ENCODE peak calls at places on chromosomes 16 and 17, in six cellular contexts. L, P, V, D, O and B are unnamed samples.
A peak's percentile ranks its signal among the peaks of the same experiment; 100 is the strongest.

GRCh38 chr17:6700948-6701307 is 12.2 kb downstream of the SLC13A5 start:
- DNase-seq in O (no peak), L (no peak), P (no peak), V (no peak), D (no peak), B (no peak)

GRCh38 chr16:86216591-86216990 is 293.7 kb upstream of the FOXF1 start:
- DNase-seq in L (no peak), O (no peak), D (no peak), V (no peak), P (no peak), B (no peak)

GRCh38 chr16:10988164-10988803 is 43.9 kb downstream of the CLEC16A start:
- DNase-seq in V (no peak), D (no peak), P (peak; percentile 48), L (no peak), O (no peak), B (no peak)

GRCh38 chr16:78184554-78185183 is 85.2 kb downstream of the WWOX start:
- DNase-seq in O (no peak), P (no peak), L (peak; percentile 89), V (no peak), D (peak; percentile 71), B (peak; percentile 29)

GRCh38 chr17:17890773-17891759 is 54.3 kb upstream of the SREBF1 start:
- DNase-seq in O (peak; percentile 73), D (peak; percentile 69), L (peak; percentile 80), P (no peak), V (no peak), B (peak; percentile 39)

GRCh38 chr17:49378311-49378710 is 16.3 kb upstream of the ZNF652 start:
- DNase-seq in L (no peak), O (no peak), P (no peak), V (no peak), D (no peak), B (no peak)

GRCh38 chr17:17837380-17837821 is 615 bp upstream of the SREBF1 start:
- DNase-seq in V (no peak), P (no peak), D (peak; percentile 66), L (peak; percentile 85), O (peak; percentile 90), B (no peak)

GRCh38 chr17:64005734-64006167 is 7.6 kb downstream of the PRR29 start:
- DNase-seq in L (no peak), V (no peak), O (no peak), P (no peak), D (no peak), B (no peak)

GRCh38 chr16:84279871-84280270 is 14.8 kb upstream of the WFDC1 start:
- DNase-seq in O (no peak), L (no peak), P (no peak), D (no peak), V (no peak), B (no peak)

GRCh38 chr17:59369026-59369724 is 37.7 kb downstream of the YPEL2 start:
- DNase-seq in V (no peak), D (peak; percentile 61), P (no peak), L (no peak), O (peak; percentile 45), B (peak; percentile 74)

GRCh38 chr17:60535382-60536279 is 9.6 kb upstream of the APPBP2 start:
- DNase-seq in D (peak; percentile 52), O (peak; percentile 46), V (no peak), P (no peak), L (peak; percentile 96), B (no peak)

GRCh38 chr16:48133455-48134226 is 22.2 kb downstream of the ABCC12 start:
- DNase-seq in O (no peak), V (peak; percentile 55), P (no peak), L (no peak), D (no peak), B (no peak)

GRCh38 chr17:63153488-63153887 is 187.5 kb downstream of the TANC2 start:
- DNase-seq in P (no peak), O (no peak), D (no peak), L (no peak), V (no peak), B (no peak)

GRCh38 chr17:79045830-79046500 is 22.0 kb downstream of the C1QTNF1 start:
- DNase-seq in D (peak; percentile 68), V (peak; percentile 71), L (peak; percentile 65), O (peak; percentile 76), P (peak; percentile 71), B (no peak)

GRCh38 chr16:70437017-70437581 is 1.8 kb downstream of the ST3GAL2 start:
- DNase-seq in V (no peak), D (peak; percentile 92), O (peak; percentile 89), P (no peak), L (peak; percentile 88), B (peak; percentile 63)

GRCh38 chr16:81607805-81608514 is 163.4 kb downstream of the CMIP start:
- DNase-seq in P (no peak), O (no peak), V (no peak), D (no peak), L (no peak), B (no peak)

GRCh38 chr17:39002991-39003715 is 36.0 kb upstream of the FBXO47 start:
- DNase-seq in D (peak; percentile 9), O (peak; percentile 94), V (no peak), L (peak; percentile 56), P (no peak), B (no peak)

GRCh38 chr16:13421726-13422125 is 498.2 kb upstream of the ERCC4 start:
- DNase-seq in V (no peak), P (no peak), O (no peak), D (peak; percentile 12), L (no peak), B (no peak)

GRCh38 chr17:6496116-6496481 is 51.8 kb downstream of the PIMREG start:
- DNase-seq in P (no peak), O (no peak), L (no peak), V (no peak), D (no peak), B (no peak)

GRCh38 chr16:25914357-25914962 is 222.7 kb downstream of the HS3ST4 start:
- DNase-seq in O (no peak), V (no peak), L (no peak), D (no peak), P (no peak), B (no peak)

GRCh38 chr16:85611205-85611454 is 2.0 kb upstream of the GSE1 start:
- DNase-seq in L (peak; percentile 15), P (no peak), O (no peak), D (no peak), V (no peak), B (no peak)

GRCh38 chr16:27978876-27979275 is 84.6 kb downstream of the GSG1L start:
- DNase-seq in L (no peak), D (no peak), V (no peak), O (no peak), P (no peak), B (no peak)

GRCh38 chr17:77847211-77848085 is 111.1 kb upstream of the TNRC6C start:
- DNase-seq in D (no peak), P (no peak), V (no peak), O (no peak), L (no peak), B (no peak)

GRCh38 chr17:65020284-65020683 is 36.3 kb downstream of the GNA13 start:
- DNase-seq in V (no peak), D (peak; percentile 45), O (peak; percentile 64), P (no peak), L (peak; percentile 91), B (no peak)

DNA sequence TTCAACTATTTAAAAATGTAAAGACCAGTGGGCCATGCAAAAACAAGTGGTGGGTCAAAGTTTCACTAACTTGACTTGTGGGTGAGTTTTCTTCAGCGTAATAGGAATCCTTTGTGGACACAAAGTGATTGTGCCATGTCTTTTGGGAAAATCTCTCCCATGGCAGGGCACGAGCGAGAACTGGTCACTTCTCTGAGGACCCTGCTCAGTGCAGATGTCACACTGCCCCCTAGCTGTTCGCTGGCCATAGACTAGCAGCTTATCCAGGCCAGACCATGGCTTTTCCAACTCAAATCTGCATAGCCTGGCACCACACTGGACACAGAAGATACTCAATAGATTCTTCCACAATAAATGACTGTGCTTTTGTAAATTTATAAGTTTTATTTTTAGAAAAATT is 306.0 kb upstream of the CCL2 start:
- DNase-seq in O (no peak), P (no peak), L (no peak), D (no peak), V (peak; percentile 45), B (no peak)
- TF ChIP-seq CTCF in O (no peak), P (peak; percentile 59), L (no peak), D (no peak), V (no peak), B (peak; percentile 34)

GRCh38 chr17:40442392-40443195 is 656 bp upstream of the IGFBP4 start:
- DNase-seq in L (peak; percentile 41), D (no peak), O (peak; percentile 54), V (no peak), P (no peak), B (no peak)

GRCh38 chr17:40447148-40447644 is 3.9 kb downstream of the IGFBP4 start:
- DNase-seq in L (no peak), V (no peak), O (peak; percentile 37), P (no peak), D (no peak), B (no peak)

GRCh38 chr17:40445769-40446468 is 2.7 kb downstream of the IGFBP4 start:
- DNase-seq in L (peak; percentile 50), D (no peak), V (no peak), P (no peak), O (peak; percentile 63), B (no peak)

GRCh38 chr17:40443196-40443987 is at the start of gene IGFBP4:
- DNase-seq in V (peak; percentile 80), P (peak; percentile 72), D (peak; percentile 76), O (peak; percentile 74), L (peak; percentile 79), B (no peak)

DNA sequence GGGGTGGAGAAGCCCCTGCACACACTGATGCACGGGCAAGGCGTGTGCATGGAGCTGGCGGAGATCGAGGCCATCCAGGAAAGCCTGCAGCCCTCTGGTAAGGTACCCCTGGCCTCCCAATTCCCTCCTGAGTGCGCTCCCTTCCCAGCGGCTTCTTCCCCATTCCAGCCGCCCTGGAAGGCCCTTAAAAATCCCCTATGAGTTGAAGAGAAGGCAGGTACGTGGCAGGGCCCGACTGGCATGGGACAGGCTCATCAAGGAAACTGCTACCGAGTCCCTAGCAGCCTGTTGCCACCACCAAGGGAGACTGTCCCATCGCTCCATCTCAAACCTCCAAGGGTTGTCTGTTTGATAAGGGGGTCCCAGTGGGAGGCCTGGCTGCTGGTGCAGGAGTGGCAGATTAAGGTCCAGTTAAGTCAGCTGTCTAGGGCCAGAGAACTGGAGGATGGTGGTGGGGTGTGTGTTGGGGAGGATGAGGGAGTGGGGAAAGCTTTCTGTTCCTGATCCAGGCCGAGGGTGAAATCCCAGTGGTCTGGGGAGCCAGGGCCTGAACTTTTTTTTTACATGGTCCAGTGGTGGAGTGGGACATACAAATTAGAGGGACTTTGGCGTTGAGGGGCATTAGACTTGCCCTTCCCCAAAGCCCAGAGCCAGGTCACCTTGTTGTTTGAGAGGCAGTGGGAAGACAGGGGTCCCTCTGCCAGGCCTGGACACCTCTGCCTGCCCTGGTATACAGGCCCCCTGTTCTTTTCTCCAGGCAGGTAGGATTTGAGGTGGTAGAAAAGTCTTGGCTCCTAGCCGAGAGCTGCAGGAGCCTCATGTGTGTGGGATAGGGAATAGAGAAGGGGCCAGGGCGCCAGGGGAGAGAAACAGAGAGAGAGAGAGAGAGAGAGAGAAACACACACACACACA is 994 bp downstream of the IGFBP4 start:
- DNase-seq in L (peak; percentile 62), O (peak; percentile 54), V (no peak), D (no peak), P (peak; percentile 51), B (no peak)
- TF ChIP-seq CTCF in L (no peak), O (no peak), V (no peak), D (no peak), P (no peak), B (no peak)

GRCh38 chr17:48051706-48052486 is 3.7 kb downstream of the NFE2L1 start:
- DNase-seq in L (peak; percentile 85), D (peak; percentile 96), P (no peak), O (peak; percentile 99), V (no peak), B (peak; percentile 98)
- TF ChIP-seq CTCF in L (peak; percentile 10), D (no peak), P (no peak), O (peak; percentile 46), V (no peak), B (peak; percentile 40)

GRCh38 chr16:57422026-57422944 is 17.7 kb downstream of the CCL17 start:
- DNase-seq in D (peak; percentile 68), P (no peak), L (peak; percentile 85), V (peak; percentile 42), O (peak; percentile 79), B (peak; percentile 45)
- TF ChIP-seq CTCF in D (peak; percentile 90), P (peak; percentile 63), L (peak; percentile 89), V (peak; percentile 22), O (peak; percentile 85), B (peak; percentile 96)